ENCODE peak calls at places on chromosomes 1 and 21, in five cellular contexts. One of them, this sample, is unnamed.

GRCh38 chr1:89172468-89173143 is 3.2 kb downstream of the GBP7 start:
- DNase-seq in kidney epithelial cell: no peak
- DNase-seq in stimulated activated naive CD8-positive, alpha-beta T cell treated with anti-CD3 and anti-CD28 coated beads, Interleukin-15, Interleukin-2, amounts not matched to agents 100 U/mL and 50 U/mL, for 24 hours: no peak
- DNase-seq in amygdala: no peak
- DNase-seq in stimulated activated naive CD4-positive, alpha-beta T cell: no peak
- DNase-seq in this sample: no peak

GRCh38 chr1:206556047-206556747 is 48.9 kb downstream of the RASSF5 start:
- DNase-seq in kidney epithelial cell: no peak
- DNase-seq in stimulated activated naive CD8-positive, alpha-beta T cell treated with anti-CD3 and anti-CD28 coated beads, Interleukin-15, Interleukin-2, amounts not matched to agents 100 U/mL and 50 U/mL, for 24 hours: no peak
- DNase-seq in amygdala: no peak
- DNase-seq in stimulated activated naive CD4-positive, alpha-beta T cell: no peak
- DNase-seq in this sample: no peak

GRCh38 chr1:223759273-223759672 is 46.9 kb downstream of the CAPN2 start:
- DNase-seq in kidney epithelial cell: no peak
- DNase-seq in stimulated activated naive CD8-positive, alpha-beta T cell treated with anti-CD3 and anti-CD28 coated beads, Interleukin-15, Interleukin-2, amounts not matched to agents 100 U/mL and 50 U/mL, for 24 hours: no peak
- DNase-seq in amygdala: no peak
- DNase-seq in stimulated activated naive CD4-positive, alpha-beta T cell: no peak
- DNase-seq in this sample: no peak

GRCh38 chr1:91011726-91012125 is 10.1 kb downstream of the ZNF644 start:
- DNase-seq in kidney epithelial cell: no peak
- DNase-seq in stimulated activated naive CD8-positive, alpha-beta T cell treated with anti-CD3 and anti-CD28 coated beads, Interleukin-15, Interleukin-2, amounts not matched to agents 100 U/mL and 50 U/mL, for 24 hours: no peak
- DNase-seq in amygdala: no peak
- DNase-seq in stimulated activated naive CD4-positive, alpha-beta T cell: no peak
- DNase-seq in this sample: no peak

GRCh38 chr1:158067651-158068050 is 74.2 kb downstream of the KIRREL1 start:
- DNase-seq in kidney epithelial cell: no peak
- DNase-seq in stimulated activated naive CD8-positive, alpha-beta T cell treated with anti-CD3 and anti-CD28 coated beads, Interleukin-15, Interleukin-2, amounts not matched to agents 100 U/mL and 50 U/mL, for 24 hours: no peak
- DNase-seq in amygdala: no peak
- DNase-seq in stimulated activated naive CD4-positive, alpha-beta T cell: no peak
- DNase-seq in this sample: no peak

GRCh38 chr21:16258834-16259611 is 529.2 kb downstream of the USP25 start:
- DNase-seq in kidney epithelial cell: no peak
- DNase-seq in stimulated activated naive CD8-positive, alpha-beta T cell treated with anti-CD3 and anti-CD28 coated beads, Interleukin-15, Interleukin-2, amounts not matched to agents 100 U/mL and 50 U/mL, for 24 hours: no peak
- DNase-seq in amygdala: no peak
- DNase-seq in stimulated activated naive CD4-positive, alpha-beta T cell: no peak
- DNase-seq in this sample: no peak

GRCh38 chr21:29078884-29079765 is 5.7 kb upstream of the CCT8 start:
- DNase-seq in kidney epithelial cell: no peak
- DNase-seq in stimulated activated naive CD8-positive, alpha-beta T cell treated with anti-CD3 and anti-CD28 coated beads, Interleukin-15, Interleukin-2, amounts not matched to agents 100 U/mL and 50 U/mL, for 24 hours: peak; percentile 62
- DNase-seq in amygdala: no peak
- DNase-seq in stimulated activated naive CD4-positive, alpha-beta T cell: peak; percentile 56
- DNase-seq in this sample: no peak

GRCh38 chr1:89022167-89022959 is at the start of gene GBP3:
- DNase-seq in kidney epithelial cell: peak; percentile 51
- DNase-seq in stimulated activated naive CD8-positive, alpha-beta T cell treated with anti-CD3 and anti-CD28 coated beads, Interleukin-15, Interleukin-2, amounts not matched to agents 100 U/mL and 50 U/mL, for 24 hours: no peak
- DNase-seq in amygdala: no peak
- DNase-seq in stimulated activated naive CD4-positive, alpha-beta T cell: peak; percentile 38
- DNase-seq in this sample: no peak

GRCh38 chr1:93735722-93736121 is 54.1 kb upstream of the BCAR3 start:
- DNase-seq in kidney epithelial cell: peak; percentile 52
- DNase-seq in stimulated activated naive CD8-positive, alpha-beta T cell treated with anti-CD3 and anti-CD28 coated beads, Interleukin-15, Interleukin-2, amounts not matched to agents 100 U/mL and 50 U/mL, for 24 hours: no peak
- DNase-seq in amygdala: no peak
- DNase-seq in stimulated activated naive CD4-positive, alpha-beta T cell: no peak
- DNase-seq in this sample: no peak

GRCh38 chr1:111754964-111755320 is 759 bp upstream of the DDX20 start:
- DNase-seq in kidney epithelial cell: no peak
- DNase-seq in stimulated activated naive CD8-positive, alpha-beta T cell treated with anti-CD3 and anti-CD28 coated beads, Interleukin-15, Interleukin-2, amounts not matched to agents 100 U/mL and 50 U/mL, for 24 hours: peak; percentile 49
- DNase-seq in amygdala: no peak
- DNase-seq in stimulated activated naive CD4-positive, alpha-beta T cell: no peak
- DNase-seq in this sample: no peak

GRCh38 chr1:161978011-161978790 is 45.5 kb downstream of the OLFML2B start:
- DNase-seq in kidney epithelial cell: no peak
- DNase-seq in stimulated activated naive CD8-positive, alpha-beta T cell treated with anti-CD3 and anti-CD28 coated beads, Interleukin-15, Interleukin-2, amounts not matched to agents 100 U/mL and 50 U/mL, for 24 hours: no peak
- DNase-seq in amygdala: no peak
- DNase-seq in stimulated activated naive CD4-positive, alpha-beta T cell: no peak
- DNase-seq in this sample: no peak

GRCh38 chr1:174990382-174990999 is 9.3 kb upstream of the CACYBP start:
- DNase-seq in kidney epithelial cell: no peak
- DNase-seq in stimulated activated naive CD8-positive, alpha-beta T cell treated with anti-CD3 and anti-CD28 coated beads, Interleukin-15, Interleukin-2, amounts not matched to agents 100 U/mL and 50 U/mL, for 24 hours: no peak
- DNase-seq in amygdala: no peak
- DNase-seq in stimulated activated naive CD4-positive, alpha-beta T cell: peak; percentile 21
- DNase-seq in this sample: no peak

GRCh38 chr1:202286622-202287097 is 55.1 kb downstream of the UBE2T start:
- DNase-seq in kidney epithelial cell: no peak
- DNase-seq in stimulated activated naive CD8-positive, alpha-beta T cell treated with anti-CD3 and anti-CD28 coated beads, Interleukin-15, Interleukin-2, amounts not matched to agents 100 U/mL and 50 U/mL, for 24 hours: no peak
- DNase-seq in amygdala: no peak
- DNase-seq in stimulated activated naive CD4-positive, alpha-beta T cell: no peak
- DNase-seq in this sample: no peak

GRCh38 chr1:53393325-53393792 is 65.5 kb upstream of the LRP8 start:
- DNase-seq in kidney epithelial cell: no peak
- DNase-seq in stimulated activated naive CD8-positive, alpha-beta T cell treated with anti-CD3 and anti-CD28 coated beads, Interleukin-15, Interleukin-2, amounts not matched to agents 100 U/mL and 50 U/mL, for 24 hours: peak; percentile 79
- DNase-seq in amygdala: peak; percentile 79
- DNase-seq in stimulated activated naive CD4-positive, alpha-beta T cell: peak; percentile 52
- DNase-seq in this sample: peak; percentile 89

GRCh38 chr1:32939655-32940371 is 24.8 kb downstream of the RNF19B start:
- DNase-seq in kidney epithelial cell: peak; percentile 61
- DNase-seq in stimulated activated naive CD8-positive, alpha-beta T cell treated with anti-CD3 and anti-CD28 coated beads, Interleukin-15, Interleukin-2, amounts not matched to agents 100 U/mL and 50 U/mL, for 24 hours: no peak
- DNase-seq in amygdala: peak; percentile 10
- DNase-seq in stimulated activated naive CD4-positive, alpha-beta T cell: no peak
- DNase-seq in this sample: no peak